ENCODE peak calls at places on chromosomes 12 and 14, in nine cellular contexts. One of them, this sample, is unnamed.

GRCh38 chr14:103121846-103122577 is 1.2 kb upstream of the TNFAIP2 start:
- DNase-seq in progenitor cell of endocrine pancreas: peak; percentile 44
- DNase-seq in upper lobe of right lung: peak; percentile 89
- DNase-seq in psoas muscle: peak; percentile 95
- DNase-seq in tibial artery: peak; percentile 85
- DNase-seq in Panc1: no peak
- DNase-seq in heart right ventricle: peak; percentile 88
- DNase-seq in nephron progenitor cell: peak; percentile 79
- DNase-seq in colonic mucosa: peak; percentile 79
- DNase-seq in this sample: no peak

GRCh38 chr14:20455355-20456300 is 602 bp downstream of the APEX1 start:
- DNase-seq in colonic mucosa: no peak
- DNase-seq in heart right ventricle: no peak
- DNase-seq in nephron progenitor cell: no peak
- DNase-seq in progenitor cell of endocrine pancreas: peak; percentile 27
- DNase-seq in upper lobe of right lung: no peak
- DNase-seq in psoas muscle: no peak
- DNase-seq in tibial artery: no peak
- DNase-seq in Panc1: no peak
- DNase-seq in this sample: peak; percentile 80

GRCh38 chr12:50066402-50066801 is 9.0 kb downstream of the ASIC1 start:
- DNase-seq in tibial artery: no peak
- DNase-seq in heart right ventricle: no peak
- DNase-seq in upper lobe of right lung: no peak
- DNase-seq in nephron progenitor cell: no peak
- DNase-seq in colonic mucosa: no peak
- DNase-seq in Panc1: no peak
- DNase-seq in psoas muscle: no peak
- DNase-seq in progenitor cell of endocrine pancreas: no peak
- DNase-seq in this sample: no peak

GRCh38 chr12:65935906-65936528 is 111.7 kb downstream of the HMGA2 start:
- DNase-seq in colonic mucosa: no peak
- DNase-seq in nephron progenitor cell: no peak
- DNase-seq in psoas muscle: no peak
- DNase-seq in Panc1: no peak
- DNase-seq in upper lobe of right lung: no peak
- DNase-seq in progenitor cell of endocrine pancreas: no peak
- DNase-seq in heart right ventricle: no peak
- DNase-seq in tibial artery: no peak
- DNase-seq in this sample: no peak

GRCh38 chr12:113214938-113215400 is 6.3 kb upstream of the TPCN1 start:
- DNase-seq in colonic mucosa: no peak
- DNase-seq in progenitor cell of endocrine pancreas: no peak
- DNase-seq in tibial artery: peak; percentile 94
- DNase-seq in upper lobe of right lung: peak; percentile 69
- DNase-seq in nephron progenitor cell: no peak
- DNase-seq in psoas muscle: peak; percentile 79
- DNase-seq in heart right ventricle: peak; percentile 65
- DNase-seq in Panc1: no peak
- DNase-seq in this sample: no peak

GRCh38 chr12:38904932-38905479 is 385 bp downstream of the CPNE8 start:
- DNase-seq in progenitor cell of endocrine pancreas: peak; percentile 24
- DNase-seq in heart right ventricle: peak; percentile 90
- DNase-seq in Panc1: peak; percentile 75
- DNase-seq in nephron progenitor cell: peak; percentile 62
- DNase-seq in tibial artery: peak; percentile 91
- DNase-seq in psoas muscle: peak; percentile 91
- DNase-seq in colonic mucosa: peak; percentile 89
- DNase-seq in upper lobe of right lung: peak; percentile 91
- DNase-seq in this sample: no peak

GRCh38 chr12:61758661-61759060 is 501.5 kb upstream of the USP15 start:
- DNase-seq in Panc1: no peak
- DNase-seq in psoas muscle: no peak
- DNase-seq in nephron progenitor cell: no peak
- DNase-seq in colonic mucosa: no peak
- DNase-seq in progenitor cell of endocrine pancreas: no peak
- DNase-seq in upper lobe of right lung: no peak
- DNase-seq in tibial artery: no peak
- DNase-seq in heart right ventricle: no peak
- DNase-seq in this sample: no peak

GRCh38 chr14:100866666-100867630 is 36.6 kb downstream of the RTL1 start:
- DNase-seq in psoas muscle: peak; percentile 41
- DNase-seq in colonic mucosa: no peak
- DNase-seq in tibial artery: no peak
- DNase-seq in heart right ventricle: no peak
- DNase-seq in Panc1: no peak
- DNase-seq in upper lobe of right lung: peak; percentile 46
- DNase-seq in progenitor cell of endocrine pancreas: no peak
- DNase-seq in nephron progenitor cell: no peak
- DNase-seq in this sample: no peak

GRCh38 chr12:41011939-41012338 is 176.2 kb upstream of the PDZRN4 start:
- DNase-seq in colonic mucosa: no peak
- DNase-seq in progenitor cell of endocrine pancreas: no peak
- DNase-seq in tibial artery: no peak
- DNase-seq in heart right ventricle: no peak
- DNase-seq in nephron progenitor cell: no peak
- DNase-seq in upper lobe of right lung: no peak
- DNase-seq in Panc1: no peak
- DNase-seq in psoas muscle: no peak
- DNase-seq in this sample: no peak

GRCh38 chr14:102182901-102183619 is 43.4 kb downstream of the WDR20 start:
- DNase-seq in tibial artery: no peak
- DNase-seq in progenitor cell of endocrine pancreas: no peak
- DNase-seq in nephron progenitor cell: no peak
- DNase-seq in upper lobe of right lung: no peak
- DNase-seq in Panc1: no peak
- DNase-seq in psoas muscle: no peak
- DNase-seq in colonic mucosa: no peak
- DNase-seq in heart right ventricle: no peak
- DNase-seq in this sample: peak; percentile 54

GRCh38 chr12:117002040-117002832 is 91.5 kb downstream of the FBXW8 start:
- DNase-seq in progenitor cell of endocrine pancreas: no peak
- DNase-seq in heart right ventricle: no peak
- DNase-seq in tibial artery: no peak
- DNase-seq in Panc1: no peak
- DNase-seq in nephron progenitor cell: no peak
- DNase-seq in upper lobe of right lung: no peak
- DNase-seq in colonic mucosa: no peak
- DNase-seq in psoas muscle: no peak
- DNase-seq in this sample: no peak

GRCh38 chr12:19190292-19191031 is 60.9 kb downstream of the PLEKHA5 start:
- DNase-seq in progenitor cell of endocrine pancreas: no peak
- DNase-seq in tibial artery: no peak
- DNase-seq in psoas muscle: no peak
- DNase-seq in heart right ventricle: peak; percentile 34
- DNase-seq in nephron progenitor cell: no peak
- DNase-seq in upper lobe of right lung: no peak
- DNase-seq in Panc1: no peak
- DNase-seq in colonic mucosa: no peak
- DNase-seq in this sample: no peak

GRCh38 chr14:68501621-68502052 is 291.2 kb downstream of the ZFP36L1 start:
- DNase-seq in psoas muscle: peak; percentile 68
- DNase-seq in tibial artery: peak; percentile 66
- DNase-seq in nephron progenitor cell: peak; percentile 31
- DNase-seq in upper lobe of right lung: no peak
- DNase-seq in progenitor cell of endocrine pancreas: no peak
- DNase-seq in Panc1: no peak
- DNase-seq in heart right ventricle: peak; percentile 41
- DNase-seq in colonic mucosa: no peak
- DNase-seq in this sample: no peak

GRCh38 chr12:114405449-114406271 is at the start of gene TBX5:
- DNase-seq in colonic mucosa: no peak
- DNase-seq in psoas muscle: no peak
- DNase-seq in progenitor cell of endocrine pancreas: no peak
- DNase-seq in nephron progenitor cell: peak; percentile 53
- DNase-seq in upper lobe of right lung: no peak
- DNase-seq in heart right ventricle: peak; percentile 18
- DNase-seq in Panc1: no peak
- DNase-seq in tibial artery: no peak
- DNase-seq in this sample: no peak

GRCh38 chr12:13250416-13250815 is 53.9 kb downstream of the EMP1 start:
- DNase-seq in Panc1: no peak
- DNase-seq in tibial artery: no peak
- DNase-seq in upper lobe of right lung: no peak
- DNase-seq in colonic mucosa: no peak
- DNase-seq in heart right ventricle: no peak
- DNase-seq in progenitor cell of endocrine pancreas: no peak
- DNase-seq in psoas muscle: no peak
- DNase-seq in nephron progenitor cell: no peak
- DNase-seq in this sample: no peak

DNA sequence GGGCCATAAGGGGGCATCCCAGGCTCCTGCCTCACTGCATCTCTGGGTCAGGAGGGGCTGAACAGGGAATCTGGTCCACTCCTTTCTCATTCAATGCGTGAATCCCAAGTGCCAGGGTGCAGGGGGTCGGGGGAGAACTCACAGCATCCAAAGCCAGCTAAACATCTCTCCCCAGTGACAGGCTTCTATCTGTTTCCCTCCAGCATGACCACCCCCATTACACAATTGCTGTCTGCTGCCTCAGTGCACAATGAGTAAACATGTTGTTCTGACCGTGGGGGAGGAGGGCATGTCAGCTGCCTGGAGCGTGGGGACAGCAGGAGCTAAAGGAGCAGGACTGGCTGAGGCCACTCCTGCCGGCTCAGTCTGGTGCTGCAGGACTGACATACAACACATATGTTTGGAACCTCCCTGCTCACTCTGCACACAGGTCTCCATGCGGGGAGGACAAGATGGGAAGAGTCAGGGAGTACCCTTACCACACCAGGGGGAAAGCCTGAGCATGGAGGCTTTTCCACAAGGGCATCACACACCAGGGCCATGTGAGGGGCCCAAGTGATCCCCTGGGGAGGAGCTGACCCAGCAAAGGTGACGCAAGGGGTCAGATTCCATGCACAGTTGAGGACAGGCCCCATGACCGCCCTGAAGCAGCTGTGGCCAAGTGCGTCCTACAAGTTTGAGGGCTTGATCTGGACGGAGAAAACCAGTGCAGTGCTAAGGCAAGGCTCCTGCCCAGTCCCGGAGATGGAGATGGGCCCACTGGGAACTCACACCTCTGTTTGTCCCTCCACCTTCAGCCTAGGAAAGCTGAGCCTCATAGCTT is 1.4 kb downstream of the TNS2 start:
- DNase-seq in Panc1: no peak
- DNase-seq in upper lobe of right lung: peak; percentile 82
- DNase-seq in colonic mucosa: peak; percentile 62
- DNase-seq in progenitor cell of endocrine pancreas: no peak
- DNase-seq in heart right ventricle: peak; percentile 75
- DNase-seq in tibial artery: peak; percentile 97
- DNase-seq in psoas muscle: peak; percentile 95
- DNase-seq in nephron progenitor cell: peak; percentile 44
- DNase-seq in this sample: no peak
- TF ChIP-seq CTCF in Panc1: no peak
- TF ChIP-seq CTCF in upper lobe of right lung: peak; percentile 20
- TF ChIP-seq CTCF in colonic mucosa: no peak
- TF ChIP-seq CTCF in progenitor cell of endocrine pancreas: no peak
- TF ChIP-seq CTCF in heart right ventricle: peak; percentile 19
- TF ChIP-seq CTCF in tibial artery: peak; percentile 83
- TF ChIP-seq CTCF in psoas muscle: peak; percentile 30
- TF ChIP-seq CTCF in nephron progenitor cell: peak; percentile 13
- TF ChIP-seq CTCF in this sample: no peak

DNA sequence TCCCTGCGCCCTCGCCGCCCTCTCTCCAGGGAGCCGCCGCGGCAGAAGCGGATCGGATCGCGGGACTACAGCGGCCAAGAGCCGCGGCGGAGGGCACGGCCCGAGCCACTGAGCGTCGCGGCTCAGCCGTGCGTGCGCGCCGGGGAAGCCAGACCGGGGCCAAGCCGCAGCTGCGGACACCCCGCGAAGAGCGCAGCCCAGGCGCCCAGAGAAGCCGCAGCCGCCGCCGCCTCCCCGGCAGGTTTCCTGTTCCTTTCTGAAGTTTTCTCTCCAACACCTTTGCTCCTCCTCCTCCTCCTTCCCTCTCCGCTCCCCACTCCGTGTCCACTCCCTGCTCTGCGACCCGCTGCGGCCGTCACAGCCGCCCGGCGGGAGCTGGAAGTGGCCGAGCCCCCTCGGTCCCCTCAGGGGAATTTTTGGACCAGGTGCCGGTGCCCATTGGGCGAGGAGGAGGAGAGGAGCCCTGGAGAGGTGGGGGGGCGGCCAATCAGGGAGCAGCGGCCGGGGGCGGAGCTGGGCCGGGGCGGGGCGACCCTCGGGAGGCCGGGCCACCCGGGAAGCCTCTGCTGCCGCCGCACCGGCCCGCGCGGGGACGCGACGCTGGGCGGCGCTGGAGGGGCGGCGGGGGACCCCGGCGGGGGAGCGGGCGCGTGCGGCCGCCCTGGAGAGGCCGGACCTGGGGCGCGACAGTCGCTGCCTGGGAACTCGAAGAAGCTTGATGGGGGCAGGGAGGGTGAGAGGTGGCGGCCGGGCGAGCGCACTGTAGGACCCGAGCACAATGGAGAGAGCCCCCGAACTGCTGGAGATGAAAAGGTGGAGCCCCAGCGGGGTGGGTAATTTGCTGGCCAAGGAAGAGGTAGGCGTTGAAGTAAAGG is at the start of gene ITPR2:
- DNase-seq in nephron progenitor cell: peak; percentile 97
- DNase-seq in colonic mucosa: peak; percentile 96
- DNase-seq in progenitor cell of endocrine pancreas: peak; percentile 99
- DNase-seq in upper lobe of right lung: peak; percentile 98
- DNase-seq in Panc1: no peak
- DNase-seq in psoas muscle: peak; percentile 96
- DNase-seq in heart right ventricle: peak; percentile 96
- DNase-seq in tibial artery: peak; percentile 94
- DNase-seq in this sample: peak; percentile 32
- TF ChIP-seq CTCF in nephron progenitor cell: no peak
- TF ChIP-seq CTCF in colonic mucosa: no peak
- TF ChIP-seq CTCF in progenitor cell of endocrine pancreas: peak; percentile 60
- TF ChIP-seq CTCF in upper lobe of right lung: no peak
- TF ChIP-seq CTCF in Panc1: peak; percentile 95
- TF ChIP-seq CTCF in psoas muscle: peak; percentile 41
- TF ChIP-seq CTCF in heart right ventricle: peak; percentile 27
- TF ChIP-seq CTCF in tibial artery: peak; percentile 23
- TF ChIP-seq CTCF in this sample: peak; percentile 73

DNA sequence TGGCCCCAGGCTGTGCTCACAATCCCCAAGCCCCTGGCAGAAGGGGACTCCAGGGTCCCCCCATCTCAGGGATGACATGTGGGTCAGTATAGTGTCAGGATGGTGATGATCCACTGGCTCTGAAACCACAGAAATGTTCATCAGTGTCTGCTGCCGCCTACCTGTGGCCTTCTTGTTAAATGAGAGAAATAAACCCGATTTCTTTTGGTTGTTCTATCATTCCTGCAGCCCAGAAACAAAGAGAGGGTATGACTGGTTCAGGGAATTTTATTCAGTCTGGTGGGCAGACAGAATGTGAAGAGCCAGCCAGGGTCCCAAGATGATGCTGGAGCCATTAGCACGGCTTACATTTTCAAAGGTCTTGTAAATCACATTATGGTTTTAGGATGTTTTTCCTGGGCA is 86.6 kb downstream of the CRADD start:
- DNase-seq in upper lobe of right lung: no peak
- DNase-seq in Panc1: no peak
- DNase-seq in heart right ventricle: no peak
- DNase-seq in colonic mucosa: no peak
- DNase-seq in psoas muscle: no peak
- DNase-seq in progenitor cell of endocrine pancreas: no peak
- DNase-seq in tibial artery: no peak
- DNase-seq in nephron progenitor cell: no peak
- DNase-seq in this sample: no peak
- TF ChIP-seq CTCF in upper lobe of right lung: no peak
- TF ChIP-seq CTCF in Panc1: peak; percentile 56
- TF ChIP-seq CTCF in heart right ventricle: no peak
- TF ChIP-seq CTCF in colonic mucosa: no peak
- TF ChIP-seq CTCF in psoas muscle: no peak
- TF ChIP-seq CTCF in progenitor cell of endocrine pancreas: no peak
- TF ChIP-seq CTCF in tibial artery: no peak
- TF ChIP-seq CTCF in nephron progenitor cell: no peak
- TF ChIP-seq CTCF in this sample: peak; percentile 14

GRCh38 chr12:130141105-130141504 is 21.2 kb upstream of the FZD10 start:
- DNase-seq in heart right ventricle: no peak
- DNase-seq in psoas muscle: no peak
- DNase-seq in progenitor cell of endocrine pancreas: no peak
- DNase-seq in nephron progenitor cell: no peak
- DNase-seq in tibial artery: no peak
- DNase-seq in colonic mucosa: no peak
- DNase-seq in upper lobe of right lung: no peak
- DNase-seq in Panc1: no peak
- DNase-seq in this sample: no peak
- TF ChIP-seq CTCF in heart right ventricle: no peak
- TF ChIP-seq CTCF in psoas muscle: no peak
- TF ChIP-seq CTCF in progenitor cell of endocrine pancreas: no peak
- TF ChIP-seq CTCF in nephron progenitor cell: no peak
- TF ChIP-seq CTCF in tibial artery: no peak
- TF ChIP-seq CTCF in colonic mucosa: no peak
- TF ChIP-seq CTCF in upper lobe of right lung: no peak
- TF ChIP-seq CTCF in Panc1: no peak
- TF ChIP-seq CTCF in this sample: no peak

This sample was measured in LNCaP clone FGC.